ENCODE peak calls at places on chromosome 19, in seven cellular contexts. E, U, P, H, G, I and A are unnamed samples. For H3K36me3, the result is how much of the 10 kb centered on the place peaks cover.

GRCh38 chr19:49809987-49810389 is 3.1 kb downstream of the FUZ start:
- DNase-seq in E (no peak), G (no peak), U (no peak), I (no peak), P (no peak), H (no peak), A (no peak)

GRCh38 chr19:5447700-5448311 is 7.4 kb upstream of the ZNRF4 start:
- DNase-seq in U (no peak), I (no peak), G (no peak), P (no peak), E (no peak), H (no peak), A (no peak)

GRCh38 chr19:46271488-46272197 is 25.2 kb upstream of the HIF3A start:
- DNase-seq in U (no peak), H (peak), G (no peak), E (no peak), I (no peak), P (no peak), A (no peak)

GRCh38 chr19:23522431-23522830 is 127.2 kb upstream of the ZNF91 start:
- DNase-seq in G (no peak), E (no peak), I (no peak), P (no peak), U (no peak), H (no peak), A (no peak)

GRCh38 chr19:5718032-5718578 is 1.8 kb downstream of the LONP1 start:
- DNase-seq in U (no peak), G (no peak), H (no peak), E (no peak), I (no peak), P (no peak), A (no peak)

GRCh38 chr19:31676271-31677004 is 327.2 kb upstream of the TSHZ3 start:
- DNase-seq in H (peak), U (no peak), E (no peak), I (no peak), G (no peak), P (no peak), A (peak)

GRCh38 chr19:15129856-15130580 is 22.8 kb downstream of the SYDE1 start:
- DNase-seq in E (no peak), G (no peak), P (no peak), I (no peak), H (peak), U (no peak), A (no peak)

GRCh38 chr19:51164215-51164614 is 22.1 kb downstream of the SIGLEC7 start:
- DNase-seq in P (no peak), U (no peak), E (no peak), G (no peak), H (no peak), I (no peak), A (no peak)

GRCh38 chr19:32550666-32551065 is 30.3 kb upstream of the PDCD5 start:
- DNase-seq in G (no peak), P (no peak), U (no peak), H (no peak), I (no peak), E (no peak), A (no peak)

GRCh38 chr19:3154957-3155736 is 19.3 kb downstream of the GNA15 start:
- DNase-seq in G (peak), E (peak), H (no peak), U (no peak), I (peak), P (peak), A (no peak)

GRCh38 chr19:33638167-33639033 is 16.6 kb downstream of the CHST8 start:
- DNase-seq in G (no peak), P (no peak), E (no peak), U (no peak), I (no peak), H (no peak), A (peak)

GRCh38 chr19:14582894-14583340 is at the start of gene CLEC17A:
- DNase-seq in E (peak), U (no peak), I (no peak), G (no peak), H (no peak), P (no peak), A (peak)

GRCh38 chr19:14413765-14414171 is 5.4 kb downstream of the DDX39A start:
- DNase-seq in G (no peak), H (no peak), U (no peak), P (no peak), E (no peak), I (no peak), A (peak)

GRCh38 chr19:5958074-5958850 is 19.7 kb downstream of the RANBP3 start:
- DNase-seq in G (no peak), E (no peak), I (no peak), P (no peak), H (no peak), U (no peak), A (peak)

GRCh38 chr19:28023064-28023463 is 1189.9 kb downstream of the UQCRFS1 start:
- DNase-seq in E (no peak), U (no peak), H (peak), P (no peak), G (no peak), I (no peak), A (no peak)

GRCh38 chr19:44738603-44739585 is 9.6 kb upstream of the BCL3 start:
- DNase-seq in I (no peak), U (no peak), H (peak), E (no peak), G (no peak), P (no peak), A (peak)

GRCh38 chr19:2351591-2351990 is 8.5 kb upstream of the TMPRSS9 start:
- DNase-seq in P (no peak), H (no peak), U (no peak), G (no peak), E (no peak), I (no peak), A (no peak)

GRCh38 chr19:32910874-32911273 is 41.3 kb upstream of the SLC7A9 start:
- DNase-seq in H (no peak), P (no peak), G (no peak), E (no peak), I (no peak), U (no peak), A (no peak)

DNA sequence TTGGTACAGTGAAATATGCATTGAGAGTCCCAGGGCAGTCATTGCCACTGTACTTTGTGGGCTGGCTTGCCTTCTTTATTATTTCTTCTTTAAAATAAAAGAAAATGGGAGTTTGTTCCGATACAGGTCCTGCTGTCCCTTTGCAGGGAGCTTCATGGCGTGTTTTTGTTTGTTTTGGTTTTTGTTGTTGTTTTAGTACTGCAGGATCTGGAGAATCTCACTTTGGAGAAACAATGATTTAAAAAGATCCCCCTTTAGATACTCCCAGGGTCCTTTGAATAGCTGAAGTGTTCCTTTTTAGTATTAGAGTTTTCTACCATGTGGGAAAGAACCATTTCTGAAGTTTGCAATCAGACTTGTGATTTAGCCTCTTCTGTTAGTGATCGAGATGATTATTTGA is 11.1 kb downstream of the CHAF1A start:
- DNase-seq in I (no peak), P (no peak), E (no peak), H (no peak), U (no peak), G (no peak), A (no peak)
- H3K36me3 ChIP-seq in I (under half), P (under half), E (under half), H (under half), U (under half), G (under half), A (under half)

DNA sequence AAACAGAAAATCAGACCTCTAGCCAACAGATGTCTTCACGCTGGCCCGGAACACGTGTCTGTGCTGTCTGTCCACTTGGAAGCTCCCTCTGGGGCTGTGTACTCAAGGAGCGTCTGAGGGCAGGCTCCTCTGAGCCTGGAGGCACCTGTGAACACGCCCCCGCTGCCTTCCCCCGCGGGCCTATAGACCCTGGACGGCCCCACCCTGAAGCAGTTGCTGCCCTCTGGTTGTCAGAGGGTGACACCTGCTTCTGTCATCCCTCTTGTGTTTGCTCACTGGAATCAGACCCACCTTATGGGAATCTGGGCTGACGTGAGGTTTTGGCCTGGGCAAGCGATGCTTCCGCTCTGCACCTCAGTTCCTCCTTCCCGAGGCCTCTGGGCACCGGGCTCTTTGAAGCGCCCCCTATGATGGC is 19.2 kb downstream of the EPN1 start:
- DNase-seq in U (no peak), P (no peak), E (no peak), I (no peak), H (no peak), G (no peak), A (peak)
- H3K36me3 ChIP-seq in U (under half), P (half or more), E (under half), I (half or more), H (under half), G (under half), A (under half)

DNA sequence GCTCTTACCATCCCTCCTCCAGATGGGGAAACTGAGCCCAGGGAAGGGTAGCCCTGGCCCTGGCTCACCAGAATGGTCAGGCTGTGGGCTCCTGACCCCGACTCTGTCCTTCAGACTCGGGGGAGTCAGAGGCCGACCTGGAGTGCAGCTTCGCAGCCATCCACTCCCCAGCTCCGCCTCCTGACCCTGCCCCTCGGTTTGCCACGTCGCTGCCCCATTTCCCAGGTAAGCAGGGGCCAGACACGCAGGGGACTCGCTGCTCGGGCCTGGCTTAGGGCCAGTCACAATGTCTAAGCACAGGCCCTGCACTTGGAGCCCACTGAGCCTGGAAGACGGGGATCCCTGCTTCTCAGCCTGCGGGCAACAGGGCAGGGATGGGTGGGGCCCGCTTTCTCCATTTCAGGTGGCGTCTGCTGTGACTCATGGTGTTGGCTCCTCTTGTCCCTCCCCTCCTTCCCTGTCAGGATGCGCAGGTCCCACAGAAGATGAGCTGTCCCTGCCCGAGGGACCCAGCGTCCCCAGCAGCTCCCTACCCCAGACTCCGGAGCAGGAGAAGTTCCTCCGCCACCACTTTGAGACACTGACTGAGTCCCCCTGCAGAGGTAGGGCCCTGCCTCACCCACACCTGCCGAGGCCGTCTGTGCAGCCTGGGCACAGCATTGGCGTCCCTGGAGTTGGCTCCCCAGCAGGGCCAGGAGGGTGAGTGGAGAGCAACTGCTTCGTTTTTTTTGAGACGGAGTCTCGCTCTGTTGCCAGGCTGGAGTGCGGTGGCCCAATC is 9.2 kb upstream of the OVOL3 start:
- DNase-seq in G (no peak), H (no peak), U (no peak), P (no peak), I (no peak), E (no peak), A (no peak)
- H3K36me3 ChIP-seq in G (under half), H (under half), U (under half), P (under half), I (under half), E (under half), A (under half)

DNA sequence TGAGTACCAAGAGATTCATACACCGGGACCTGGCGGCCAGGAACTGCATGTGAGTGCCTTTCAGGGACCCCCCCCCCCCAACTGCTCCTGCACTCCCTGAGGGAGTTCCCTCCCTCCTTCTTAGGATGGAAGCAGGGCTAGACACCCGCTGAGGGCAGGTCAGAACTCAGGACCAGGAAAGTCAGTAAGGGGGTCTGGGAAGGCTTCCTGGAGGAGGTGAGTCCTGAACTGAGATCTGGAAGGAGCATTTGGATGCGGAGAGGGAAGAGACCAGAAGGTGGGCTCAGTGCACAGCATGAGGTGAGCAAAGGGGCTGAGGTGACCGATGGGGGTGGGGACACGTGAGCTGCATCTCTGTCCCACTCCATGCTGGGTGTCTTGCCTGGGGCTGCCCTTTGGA is 10.5 kb upstream of the HNRNPUL1 start:
- DNase-seq in U (no peak), I (no peak), P (no peak), G (no peak), E (no peak), H (no peak), A (no peak)
- H3K36me3 ChIP-seq in U (under half), I (half or more), P (half or more), G (under half), E (under half), H (under half), A (under half)